ENCODE peak calls at places on chromosomes 6 and 20, in four cellular contexts. D is A549, S is K562, C is HepG2. J is an unnamed sample.

GRCh38 chr6:133689863-133690262 is 199.1 kb upstream of the TCF21 start:
- DNase-seq in S (no peak), C (no peak), D (no peak), J (no peak)

GRCh38 chr6:127464161-127464880 is 5.1 kb upstream of the KIAA0408 start:
- DNase-seq in C (no peak), S (no peak), D (no peak), J (no peak)

GRCh38 chr6:11848252-11848651 is 69.6 kb upstream of the ADTRP start:
- DNase-seq in C (no peak), D (no peak), S (no peak), J (no peak)

GRCh38 chr6:139722540-139722939 is 348.1 kb upstream of the CITED2 start:
- DNase-seq in D (no peak), C (no peak), S (no peak), J (no peak)

GRCh38 chr6:150079604-150080003 is 10.7 kb upstream of the ULBP3 start:
- DNase-seq in D (no peak), S (no peak), C (no peak), J (no peak)

GRCh38 chr6:80020381-80021120 is 16.1 kb downstream of the TTK start:
- DNase-seq in D (no peak), C (peak; percentile 64), S (no peak), J (no peak)

GRCh38 chr20:22544462-22544861 is 39.9 kb downstream of the FOXA2 start:
- DNase-seq in D (no peak), C (no peak), S (no peak), J (no peak)

GRCh38 chr6:110953633-110954303 is 4.7 kb upstream of the GTF3C6 start:
- DNase-seq in C (no peak), S (peak; percentile 68), D (no peak), J (no peak)

GRCh38 chr6:34696189-34696738 is 303 bp downstream of the ILRUN start:
- DNase-seq in C (no peak), S (no peak), D (no peak), J (no peak)

GRCh38 chr6:147287869-147288271 is 83.7 kb downstream of the STXBP5 start:
- DNase-seq in C (no peak), D (peak; percentile 17), S (no peak), J (no peak)

GRCh38 chr6:79421001-79421411 is 116.2 kb downstream of the LCA5 start:
- DNase-seq in D (no peak), C (no peak), S (no peak), J (no peak)

GRCh38 chr6:165728196-165728595 is 65.2 kb upstream of the PDE10A start:
- DNase-seq in C (no peak), S (no peak), D (no peak), J (no peak)

GRCh38 chr20:25571240-25571639 is 14.1 kb downstream of the NINL start:
- DNase-seq in D (no peak), S (no peak), C (no peak), J (no peak)

GRCh38 chr6:21836772-21837460 is 243.4 kb downstream of the SOX4 start:
- DNase-seq in D (no peak), C (no peak), S (no peak), J (no peak)

GRCh38 chr6:21840428-21840827 is 246.9 kb downstream of the SOX4 start:
- DNase-seq in D (no peak), C (no peak), S (no peak), J (no peak)

GRCh38 chr6:21831531-21832291 is 238.2 kb downstream of the SOX4 start:
- DNase-seq in S (no peak), C (no peak), D (no peak), J (no peak)

GRCh38 chr6:21836292-21836691 is 242.7 kb downstream of the SOX4 start:
- DNase-seq in D (no peak), S (no peak), C (no peak), J (no peak)
- TF ChIP-seq HMGXB4 in D (no peak), S (no peak), C (no peak), J (no peak)

DNA sequence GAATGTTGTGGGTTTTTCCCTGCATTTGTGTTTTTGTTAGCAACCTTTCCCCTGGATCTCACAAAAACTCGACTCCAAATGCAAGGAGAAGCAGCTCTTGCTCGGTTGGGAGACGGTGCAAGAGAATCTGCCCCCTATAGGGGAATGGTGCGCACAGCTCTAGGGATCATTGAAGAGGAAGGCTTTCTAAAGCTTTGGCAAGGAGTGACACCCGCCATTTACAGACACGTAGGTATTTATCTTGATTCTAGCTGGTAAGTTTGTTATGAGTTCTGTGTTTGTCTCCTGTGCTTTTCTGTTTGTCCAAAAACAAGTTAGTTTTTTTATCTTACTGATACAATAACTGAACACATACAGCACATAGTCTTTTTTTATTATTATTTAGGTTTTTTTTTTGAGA is 3.0 kb downstream of the SLC25A27 start:
- DNase-seq in C (peak; percentile 28), D (peak; percentile 37), S (peak; percentile 48), J (peak; percentile 78)
- TF ChIP-seq HMGXB4 in C (no peak), D (no peak), S (no peak), J (no peak)

GRCh38 chr20:19890358-19891117 is 126.6 kb upstream of the NAA20 start:
- DNase-seq in S (no peak), D (peak; percentile 49), C (no peak), J (no peak)

GRCh38 chr20:19887566-19888268 is 129.4 kb upstream of the NAA20 start:
- DNase-seq in C (no peak), D (no peak), S (no peak), J (no peak)

GRCh38 chr20:19886666-19887288 is 128.7 kb downstream of the RIN2 start:
- DNase-seq in S (no peak), D (peak; percentile 76), C (no peak), J (no peak)

GRCh38 chr20:19888269-19888669 is 128.9 kb upstream of the NAA20 start:
- DNase-seq in D (no peak), S (no peak), C (no peak), J (no peak)

GRCh38 chr20:19889011-19889953 is 127.9 kb upstream of the NAA20 start:
- DNase-seq in C (no peak), S (no peak), D (peak; percentile 48), J (no peak)
- TF ChIP-seq HMGXB4 in C (no peak), S (no peak), D (no peak), J (no peak)

GRCh38 chr6:9195322-9195721 is 760.0 kb upstream of the SLC35B3 start:
- DNase-seq in D (no peak), S (no peak), C (no peak), J (no peak)

GRCh38 chr6:9204171-9204570 is 768.8 kb upstream of the SLC35B3 start:
- DNase-seq in S (no peak), D (peak; percentile 13), C (no peak), J (no peak)

GRCh38 chr6:9197726-9198125 is 762.4 kb upstream of the SLC35B3 start:
- DNase-seq in C (no peak), D (no peak), S (no peak), J (no peak)

GRCh38 chr6:9205645-9206044 is 770.3 kb upstream of the SLC35B3 start:
- DNase-seq in D (no peak), S (no peak), C (no peak), J (no peak)

DNA sequence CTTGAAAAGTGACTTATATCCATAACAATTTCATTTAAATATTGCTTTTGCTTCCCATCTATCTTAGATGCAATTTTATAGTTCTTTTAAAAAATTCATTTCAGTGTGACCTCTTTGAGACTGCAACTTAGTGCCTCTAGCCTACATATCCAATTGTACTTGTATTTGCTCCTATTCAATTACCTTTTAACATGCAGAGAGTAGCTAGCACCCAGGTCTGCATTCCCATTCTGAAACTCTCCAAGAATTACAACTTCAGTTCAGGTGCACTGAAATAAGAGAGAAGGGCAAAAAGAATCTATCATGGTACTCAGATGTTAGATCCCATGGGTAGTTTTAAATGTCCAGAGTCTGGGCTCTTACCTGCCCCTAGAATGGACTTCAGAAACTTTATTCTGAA is 765.4 kb upstream of the SLC35B3 start:
- DNase-seq in C (no peak), S (no peak), D (no peak), J (no peak)
- TF ChIP-seq HMGXB4 in C (no peak), S (no peak), D (no peak), J (no peak)

GRCh38 chr6:93341900-93342613 is 77.3 kb downstream of the EPHA7 start:
- DNase-seq in D (no peak), S (no peak), C (no peak), J (no peak)
- TF ChIP-seq HMGXB4 in D (no peak), S (no peak), C (no peak), J (no peak)

GRCh38 chr6:112235956-112236355 is 18.4 kb downstream of the LAMA4 start:
- DNase-seq in S (no peak), D (no peak), C (no peak), J (no peak)
- TF ChIP-seq HMGXB4 in S (no peak), D (no peak), C (no peak), J (no peak)

J was measured in WTC11.